ENCODE peak calls at places on chromosomes 3 and 15, in seven cellular contexts. M is transverse colon, F is left lung, J is lower lobe of right lung, D is DND-41, C is neural progenitor cell, G is IMR-90. A is an unnamed sample. For H3K36me3, the result is how much of the 10 kb centered on the place peaks cover.

GRCh38 chr3:112013058-112013783 is 14.5 kb downstream of the TAGLN3 start:
- DNase-seq in M (peak), F (peak), J (peak), D (no peak), C (peak), G (peak), A (peak)

GRCh38 chr15:66085128-66085527 is 168.4 kb downstream of the MEGF11 start:
- DNase-seq in M (no peak), F (no peak), J (no peak), D (peak), C (no peak), G (no peak), A (no peak)

GRCh38 chr15:38012894-38013293 is 78.5 kb downstream of the TMCO5A start:
- DNase-seq in M (no peak), F (no peak), J (no peak), D (no peak), C (no peak), G (no peak), A (no peak)

GRCh38 chr3:186760141-186760813 is 23.1 kb upstream of the EIF4A2 start:
- DNase-seq in M (no peak), F (no peak), J (no peak), D (no peak), C (no peak), G (no peak), A (no peak)

GRCh38 chr15:81809543-81809942 is 236.3 kb downstream of the MEX3B start:
- DNase-seq in M (no peak), F (no peak), J (no peak), D (peak), C (peak), G (peak), A (no peak)

GRCh38 chr15:100715571-100716455 is 113.4 kb downstream of the ASB7 start:
- DNase-seq in M (peak), F (peak), J (peak), D (no peak), C (no peak), G (no peak), A (peak)

GRCh38 chr15:84033793-84034553 is 201.6 kb upstream of the GOLGA6L4 start:
- DNase-seq in M (no peak), F (no peak), J (no peak), D (no peak), C (no peak), G (peak), A (no peak)

GRCh38 chr15:32901995-32902394 is 184.2 kb downstream of the GREM1 start:
- DNase-seq in M (no peak), F (no peak), J (no peak), D (no peak), C (no peak), G (no peak), A (no peak)

GRCh38 chr3:107962946-107963345 is 127.9 kb downstream of the CD47 start:
- DNase-seq in M (no peak), F (no peak), J (no peak), D (no peak), C (no peak), G (peak), A (no peak)

GRCh38 chr3:187507266-187507665 is 139.1 kb downstream of the RTP4 start:
- DNase-seq in M (no peak), F (no peak), J (no peak), D (no peak), C (no peak), G (no peak), A (no peak)

GRCh38 chr3:10602769-10603768 is 97.7 kb upstream of the ATP2B2 start:
- DNase-seq in M (no peak), F (no peak), J (no peak), D (peak), C (no peak), G (no peak), A (peak)

GRCh38 chr3:120382941-120383447 is 33.8 kb upstream of the LRRC58 start:
- DNase-seq in M (no peak), F (no peak), J (no peak), D (no peak), C (no peak), G (no peak), A (no peak)

GRCh38 chr3:13537926-13538325 is 11.0 kb upstream of the FBLN2 start:
- DNase-seq in M (no peak), F (no peak), J (no peak), D (no peak), C (no peak), G (peak), A (no peak)

GRCh38 chr15:80177151-80177550 is 24.4 kb downstream of the FAH start:
- DNase-seq in M (no peak), F (no peak), J (no peak), D (no peak), C (no peak), G (no peak), A (no peak)

GRCh38 chr3:24641628-24642027 is 147.0 kb upstream of the THRB start:
- DNase-seq in M (no peak), F (no peak), J (no peak), D (no peak), C (no peak), G (no peak), A (no peak)

GRCh38 chr15:58066042-58066867 is 744 bp upstream of the ALDH1A2 start:
- DNase-seq in M (peak), F (peak), J (peak), D (no peak), C (peak), G (peak), A (peak)

GRCh38 chr3:39121626-39122025 is 14.1 kb downstream of the TTC21A start:
- DNase-seq in M (no peak), F (no peak), J (no peak), D (no peak), C (no peak), G (no peak), A (peak)

GRCh38 chr3:73437828-73438227 is 186.9 kb downstream of the PDZRN3 start:
- DNase-seq in M (no peak), F (no peak), J (no peak), D (no peak), C (no peak), G (peak), A (no peak)

GRCh38 chr15:41934843-41935242 is 37.5 kb downstream of the EHD4 start:
- DNase-seq in M (peak), F (no peak), J (peak), D (peak), C (no peak), G (no peak), A (peak)

GRCh38 chr15:84749111-84749991 is 959 bp downstream of the ZNF592 start:
- DNase-seq in M (peak), F (peak), J (peak), D (peak), C (peak), G (no peak), A (peak)

GRCh38 chr15:70758790-70759462 is 4.4 kb downstream of the UACA start:
- DNase-seq in M (no peak), F (no peak), J (no peak), D (no peak), C (no peak), G (no peak), A (no peak)

GRCh38 chr3:159174715-159175390 is 373.0 kb downstream of the MFSD1 start:
- DNase-seq in M (no peak), F (no peak), J (no peak), D (no peak), C (no peak), G (no peak), A (no peak)

GRCh38 chr15:43776718-43777292 is at the start of gene ELL3:
- DNase-seq in M (peak), F (peak), J (peak), D (peak), C (peak), G (peak), A (peak)

GRCh38 chr3:177346878-177347277 is 149.6 kb upstream of the TBL1XR1 start:
- DNase-seq in M (no peak), F (no peak), J (no peak), D (no peak), C (no peak), G (no peak), A (no peak)

GRCh38 chr15:65400760-65401606 is 21.8 kb downstream of the IGDCC4 start:
- DNase-seq in M (peak), F (no peak), J (peak), D (peak), C (peak), G (peak), A (peak)

GRCh38 chr15:88845616-88846015 is 42.4 kb downstream of the ACAN start:
- DNase-seq in M (no peak), F (no peak), J (no peak), D (no peak), C (no peak), G (no peak), A (no peak)

GRCh38 chr3:66498718-66499611 is 1.9 kb downstream of the LRIG1 start:
- DNase-seq in M (no peak), F (no peak), J (no peak), D (no peak), C (no peak), G (peak), A (no peak)

GRCh38 chr15:48408337-48408736 is 77.1 kb downstream of the DUT start:
- DNase-seq in M (no peak), F (no peak), J (no peak), D (no peak), C (no peak), G (no peak), A (no peak)

GRCh38 chr3:187783098-187783497 is 37.8 kb upstream of the BCL6 start:
- DNase-seq in M (no peak), F (peak), J (peak), D (no peak), C (no peak), G (peak), A (no peak)

GRCh38 chr3:170033489-170033888 is 4.3 kb upstream of the GPR160 start:
- DNase-seq in M (peak), F (no peak), J (no peak), D (peak), C (no peak), G (no peak), A (no peak)

GRCh38 chr3:122977645-122978466 is 49.7 kb downstream of the SEMA5B start:
- DNase-seq in M (no peak), F (peak), J (peak), D (no peak), C (peak), G (peak), A (no peak)

GRCh38 chr3:165201964-165202363 is 5.8 kb upstream of the SLITRK3 start:
- DNase-seq in M (no peak), F (no peak), J (no peak), D (no peak), C (no peak), G (no peak), A (no peak)

GRCh38 chr3:100317928-100318327 is 16.6 kb upstream of the NIT2 start:
- DNase-seq in M (no peak), F (no peak), J (no peak), D (no peak), C (no peak), G (no peak), A (no peak)

GRCh38 chr15:76177491-76178040 is 117.8 kb downstream of the TMEM266 start:
- DNase-seq in M (no peak), F (no peak), J (no peak), D (no peak), C (no peak), G (peak), A (no peak)

GRCh38 chr15:47768730-47769129 is 51.4 kb downstream of the SEMA6D start:
- DNase-seq in M (no peak), F (no peak), J (no peak), D (no peak), C (no peak), G (no peak), A (no peak)

GRCh38 chr15:99507732-99508571 is 57.8 kb upstream of the MEF2A start:
- DNase-seq in M (no peak), F (no peak), J (no peak), D (no peak), C (no peak), G (no peak), A (peak)

GRCh38 chr3:171213907-171214306 is 187.4 kb upstream of the SLC2A2 start:
- DNase-seq in M (no peak), F (no peak), J (no peak), D (no peak), C (no peak), G (no peak), A (no peak)

GRCh38 chr3:54822206-54822605 is 105.7 kb downstream of the LRTM1 start:
- DNase-seq in M (peak), F (no peak), J (no peak), D (no peak), C (no peak), G (peak), A (no peak)

GRCh38 chr3:27166888-27167287 is 202.3 kb downstream of the NEK10 start:
- DNase-seq in M (no peak), F (peak), J (no peak), D (no peak), C (no peak), G (peak), A (no peak)

GRCh38 chr3:2713923-2714322 is 396.3 kb downstream of the IL5RA start:
- DNase-seq in M (no peak), F (no peak), J (no peak), D (no peak), C (no peak), G (no peak), A (no peak)
- TF ChIP-seq CTCF in M (no peak), F (peak), J (peak), D (no peak), C (peak), G (peak), A (no peak)

GRCh38 chr3:184339016-184339415 is 1.6 kb downstream of the FAM131A start:
- DNase-seq in M (no peak), F (no peak), J (no peak), D (no peak), C (no peak), G (no peak), A (no peak)

GRCh38 chr3:184338538-184338945 is 1.1 kb downstream of the FAM131A start:
- DNase-seq in M (peak), F (no peak), J (no peak), D (no peak), C (peak), G (peak), A (no peak)

GRCh38 chr3:184336484-184337230 is 743 bp upstream of the FAM131A start:
- DNase-seq in M (peak), F (no peak), J (no peak), D (no peak), C (peak), G (peak), A (no peak)

GRCh38 chr3:184337315-184337714 is at the start of gene FAM131A:
- DNase-seq in M (peak), F (no peak), J (no peak), D (no peak), C (no peak), G (peak), A (no peak)

GRCh38 chr3:184337981-184338380 is 581 bp downstream of the FAM131A start:
- DNase-seq in M (no peak), F (no peak), J (no peak), D (no peak), C (no peak), G (no peak), A (no peak)
- H3K4me3 ChIP-seq in M (no peak), F (no peak), J (peak), D (no peak), C (no peak), G (no peak), A (no peak)

GRCh38 chr3:57570051-57570450 is 14.0 kb downstream of the PDE12 start:
- DNase-seq in M (no peak), F (no peak), J (no peak), D (no peak), C (no peak), G (no peak), A (no peak)
- H3K36me3 ChIP-seq in M (under half), F (under half), J (half or more), D (half or more), C (under half), G (under half), A (under half)

GRCh38 chr15:78715930-78716329 is 74.9 kb upstream of the CHRNB4 start:
- DNase-seq in M (no peak), F (no peak), J (no peak), D (no peak), C (no peak), G (peak), A (no peak)

GRCh38 chr15:78712797-78713515 is 71.9 kb upstream of the CHRNB4 start:
- DNase-seq in M (no peak), F (no peak), J (no peak), D (peak), C (no peak), G (no peak), A (no peak)

GRCh38 chr15:78714890-78715289 is 73.9 kb upstream of the CHRNB4 start:
- DNase-seq in M (no peak), F (no peak), J (no peak), D (no peak), C (no peak), G (no peak), A (no peak)

GRCh38 chr15:78716651-78717050 is 75.6 kb upstream of the CHRNB4 start:
- DNase-seq in M (no peak), F (no peak), J (no peak), D (no peak), C (no peak), G (peak), A (no peak)

DNA sequence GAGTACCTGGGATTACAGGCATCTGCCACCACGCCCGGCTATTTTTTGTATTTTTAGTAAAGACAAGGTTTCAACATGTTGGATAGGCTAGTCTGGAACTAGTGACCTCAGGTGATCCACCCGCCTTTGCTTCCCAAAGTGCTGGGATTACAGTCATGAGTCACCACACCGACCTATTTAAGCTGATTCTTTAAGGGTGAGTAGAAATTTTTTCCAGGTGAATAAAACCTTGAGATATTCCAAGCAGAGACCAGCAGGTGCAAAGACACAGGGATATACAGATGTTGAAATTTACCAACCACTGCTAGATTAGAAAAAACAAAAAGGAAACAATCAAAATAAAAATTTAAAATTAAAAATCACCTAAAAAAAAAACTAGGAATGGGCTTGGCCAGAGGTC is 74.4 kb upstream of the CHRNB4 start:
- DNase-seq in M (no peak), F (no peak), J (no peak), D (no peak), C (no peak), G (no peak), A (no peak)
- TF ChIP-seq CTCF in M (no peak), F (no peak), J (no peak), D (no peak), C (no peak), G (no peak), A (no peak)

GRCh38 chr3:195855471-195856409 is 44.0 kb upstream of the MUC4 start:
- DNase-seq in M (no peak), F (no peak), J (no peak), D (no peak), C (no peak), G (no peak), A (no peak)

GRCh38 chr3:195859846-195860411 is 48.2 kb upstream of the MUC4 start:
- DNase-seq in M (no peak), F (no peak), J (no peak), D (no peak), C (peak), G (no peak), A (no peak)

GRCh38 chr3:195856410-195857084 is 44.8 kb upstream of the MUC4 start:
- DNase-seq in M (no peak), F (no peak), J (no peak), D (no peak), C (no peak), G (no peak), A (no peak)

GRCh38 chr3:195860456-195860855 is 47.9 kb downstream of the TNK2 start:
- DNase-seq in M (no peak), F (no peak), J (no peak), D (no peak), C (no peak), G (no peak), A (no peak)

DNA sequence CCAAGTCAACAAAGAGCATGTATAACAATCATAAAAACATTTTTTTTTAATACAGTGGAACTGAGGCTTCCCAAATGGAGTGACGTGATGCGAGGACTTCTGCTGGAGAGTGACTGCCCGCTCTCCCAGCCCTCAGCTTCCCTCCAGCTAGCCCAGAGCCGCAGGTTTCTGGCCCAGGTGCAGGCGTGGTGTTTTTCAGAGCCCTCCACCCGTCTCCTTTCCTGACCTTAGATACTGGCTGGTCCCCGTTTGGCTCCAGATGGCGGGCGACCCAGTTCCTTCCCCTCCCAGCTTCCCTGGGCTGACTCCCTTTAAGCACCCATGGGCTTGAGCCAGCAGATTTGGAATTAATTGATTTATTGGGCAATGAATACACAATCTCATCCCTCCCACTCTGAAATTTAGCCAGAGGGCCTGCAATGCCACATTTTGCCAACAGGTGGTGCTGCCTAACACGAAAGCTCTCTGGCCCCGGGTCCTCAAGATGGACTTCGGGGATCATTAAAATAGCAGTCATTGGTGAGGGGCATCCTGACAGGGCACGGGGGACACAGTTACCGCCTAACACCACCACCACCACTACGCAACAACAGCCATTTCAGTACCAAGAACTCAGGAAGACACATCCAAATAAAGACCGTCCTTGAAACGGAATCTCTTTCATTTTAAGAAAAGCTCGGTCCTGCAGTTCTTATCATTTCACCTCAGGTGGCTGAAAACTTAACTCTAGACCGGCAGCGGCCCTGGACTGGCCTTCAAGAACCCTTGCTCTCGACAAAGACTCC is 47.5 kb upstream of the MUC4 start:
- DNase-seq in M (peak), F (no peak), J (peak), D (peak), C (peak), G (peak), A (peak)
- H3K4me3 ChIP-seq in M (peak), F (no peak), J (no peak), D (no peak), C (no peak), G (no peak), A (no peak)

DNA sequence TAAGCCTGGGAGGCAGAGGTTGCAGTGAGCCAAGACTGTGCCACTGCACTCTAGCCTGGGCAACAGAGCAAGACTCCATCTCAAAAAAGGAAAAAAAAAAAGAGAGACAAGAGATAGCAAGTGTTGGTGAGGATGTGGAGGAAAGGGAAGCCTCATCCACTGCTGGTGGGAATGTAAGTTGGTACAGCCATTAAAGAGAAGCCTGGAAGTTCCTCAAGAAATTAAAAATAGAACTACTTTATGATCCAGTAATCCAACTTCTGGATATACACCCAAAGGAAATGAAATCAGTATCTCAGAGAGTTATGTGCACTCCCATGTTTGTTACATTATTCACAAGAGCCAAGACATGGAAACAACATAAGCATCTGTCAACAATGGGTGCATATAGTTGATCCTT is 14.9 kb downstream of the PYGO1 start:
- DNase-seq in M (no peak), F (no peak), J (no peak), D (no peak), C (no peak), G (no peak), A (no peak)
- H3K36me3 ChIP-seq in M (under half), F (under half), J (under half), D (under half), C (under half), G (under half), A (under half)

A was measured in spleen.